ENCODE peak calls at places on chromosomes 3 and 15, in six cellular contexts. One of them, this sample, is unnamed.
A peak's percentile ranks its signal among the peaks of the same experiment; 100 is the strongest.

GRCh38 chr15:68819451-68820204 is 1.1 kb downstream of the ANP32A start:
- DNase-seq in A549: peak; percentile 60
- DNase-seq in K562: no peak
- DNase-seq in endothelial cell of umbilical vein: peak; percentile 59
- DNase-seq in GM12878: no peak
- DNase-seq in HepG2: peak; percentile 24
- DNase-seq in this sample: peak; percentile 66

GRCh38 chr3:17115186-17115585 is 230.4 kb downstream of the PLCL2 start:
- DNase-seq in HepG2: no peak
- DNase-seq in endothelial cell of umbilical vein: no peak
- DNase-seq in K562: no peak
- DNase-seq in GM12878: no peak
- DNase-seq in A549: no peak
- DNase-seq in this sample: no peak

GRCh38 chr3:189548053-189548452 is 83.1 kb upstream of the TP63 start:
- DNase-seq in GM12878: no peak
- DNase-seq in HepG2: no peak
- DNase-seq in endothelial cell of umbilical vein: no peak
- DNase-seq in K562: no peak
- DNase-seq in A549: no peak
- DNase-seq in this sample: no peak

GRCh38 chr3:158057666-158058065 is 48.6 kb downstream of the SHOX2 start:
- DNase-seq in A549: no peak
- DNase-seq in GM12878: no peak
- DNase-seq in K562: no peak
- DNase-seq in HepG2: no peak
- DNase-seq in endothelial cell of umbilical vein: no peak
- DNase-seq in this sample: no peak

GRCh38 chr3:55721716-55722484 is 234.8 kb upstream of the WNT5A start:
- DNase-seq in K562: peak; percentile 8
- DNase-seq in HepG2: no peak
- DNase-seq in GM12878: no peak
- DNase-seq in endothelial cell of umbilical vein: no peak
- DNase-seq in A549: no peak
- DNase-seq in this sample: peak; percentile 1

GRCh38 chr3:124032351-124032880 is 40.5 kb upstream of the ROPN1 start:
- DNase-seq in HepG2: no peak
- DNase-seq in K562: peak; percentile 7
- DNase-seq in A549: peak; percentile 8
- DNase-seq in GM12878: no peak
- DNase-seq in endothelial cell of umbilical vein: no peak
- DNase-seq in this sample: no peak

GRCh38 chr3:27458929-27459328 is 25.3 kb downstream of the SLC4A7 start:
- DNase-seq in endothelial cell of umbilical vein: no peak
- DNase-seq in A549: no peak
- DNase-seq in HepG2: no peak
- DNase-seq in K562: no peak
- DNase-seq in GM12878: no peak
- DNase-seq in this sample: no peak

GRCh38 chr3:3074551-3075257 is 35.5 kb downstream of the IL5RA start:
- DNase-seq in K562: no peak
- DNase-seq in HepG2: no peak
- DNase-seq in GM12878: no peak
- DNase-seq in endothelial cell of umbilical vein: no peak
- DNase-seq in A549: no peak
- DNase-seq in this sample: no peak

GRCh38 chr15:38842991-38843610 is 278.5 kb upstream of the RASGRP1 start:
- DNase-seq in K562: no peak
- DNase-seq in A549: no peak
- DNase-seq in endothelial cell of umbilical vein: peak; percentile 71
- DNase-seq in HepG2: no peak
- DNase-seq in GM12878: no peak
- DNase-seq in this sample: no peak

GRCh38 chr15:38844683-38845195 is 280.1 kb upstream of the RASGRP1 start:
- DNase-seq in HepG2: no peak
- DNase-seq in A549: no peak
- DNase-seq in GM12878: no peak
- DNase-seq in endothelial cell of umbilical vein: no peak
- DNase-seq in K562: no peak
- DNase-seq in this sample: no peak

GRCh38 chr15:38846351-38846750 is 281.7 kb upstream of the RASGRP1 start:
- DNase-seq in GM12878: no peak
- DNase-seq in HepG2: no peak
- DNase-seq in endothelial cell of umbilical vein: no peak
- DNase-seq in K562: no peak
- DNase-seq in A549: no peak
- DNase-seq in this sample: no peak

GRCh38 chr15:38843736-38844590 is 279.3 kb upstream of the RASGRP1 start:
- DNase-seq in K562: no peak
- DNase-seq in A549: no peak
- DNase-seq in endothelial cell of umbilical vein: peak; percentile 95
- DNase-seq in GM12878: no peak
- DNase-seq in HepG2: no peak
- DNase-seq in this sample: no peak
- TF ChIP-seq MYC in K562: no peak
- TF ChIP-seq MYC in A549: no peak
- TF ChIP-seq MYC in endothelial cell of umbilical vein: peak; percentile 75
- TF ChIP-seq MYC in GM12878: no peak
- TF ChIP-seq MYC in HepG2: no peak
- TF ChIP-seq MYC in this sample: no peak

GRCh38 chr3:13245579-13245978 is 172.3 kb upstream of the IQSEC1 start:
- DNase-seq in A549: no peak
- DNase-seq in GM12878: no peak
- DNase-seq in HepG2: peak; percentile 41
- DNase-seq in endothelial cell of umbilical vein: no peak
- DNase-seq in K562: no peak
- DNase-seq in this sample: peak; percentile 75

GRCh38 chr3:13243571-13243970 is 170.3 kb upstream of the IQSEC1 start:
- DNase-seq in HepG2: no peak
- DNase-seq in K562: no peak
- DNase-seq in A549: no peak
- DNase-seq in GM12878: no peak
- DNase-seq in endothelial cell of umbilical vein: no peak
- DNase-seq in this sample: no peak

GRCh38 chr3:13241621-13242363 is 168.6 kb upstream of the IQSEC1 start:
- DNase-seq in HepG2: no peak
- DNase-seq in GM12878: no peak
- DNase-seq in A549: no peak
- DNase-seq in endothelial cell of umbilical vein: no peak
- DNase-seq in K562: no peak
- DNase-seq in this sample: no peak

GRCh38 chr3:13242364-13242737 is 169.1 kb upstream of the IQSEC1 start:
- DNase-seq in A549: no peak
- DNase-seq in GM12878: no peak
- DNase-seq in K562: no peak
- DNase-seq in HepG2: no peak
- DNase-seq in endothelial cell of umbilical vein: no peak
- DNase-seq in this sample: no peak

GRCh38 chr3:13244695-13245449 is 171.6 kb upstream of the IQSEC1 start:
- DNase-seq in A549: no peak
- DNase-seq in HepG2: no peak
- DNase-seq in K562: no peak
- DNase-seq in endothelial cell of umbilical vein: no peak
- DNase-seq in GM12878: no peak
- DNase-seq in this sample: peak; percentile 48
- TF ChIP-seq MYC in A549: no peak
- TF ChIP-seq MYC in HepG2: no peak
- TF ChIP-seq MYC in K562: no peak
- TF ChIP-seq MYC in endothelial cell of umbilical vein: no peak
- TF ChIP-seq MYC in GM12878: no peak
- TF ChIP-seq MYC in this sample: no peak

DNA sequence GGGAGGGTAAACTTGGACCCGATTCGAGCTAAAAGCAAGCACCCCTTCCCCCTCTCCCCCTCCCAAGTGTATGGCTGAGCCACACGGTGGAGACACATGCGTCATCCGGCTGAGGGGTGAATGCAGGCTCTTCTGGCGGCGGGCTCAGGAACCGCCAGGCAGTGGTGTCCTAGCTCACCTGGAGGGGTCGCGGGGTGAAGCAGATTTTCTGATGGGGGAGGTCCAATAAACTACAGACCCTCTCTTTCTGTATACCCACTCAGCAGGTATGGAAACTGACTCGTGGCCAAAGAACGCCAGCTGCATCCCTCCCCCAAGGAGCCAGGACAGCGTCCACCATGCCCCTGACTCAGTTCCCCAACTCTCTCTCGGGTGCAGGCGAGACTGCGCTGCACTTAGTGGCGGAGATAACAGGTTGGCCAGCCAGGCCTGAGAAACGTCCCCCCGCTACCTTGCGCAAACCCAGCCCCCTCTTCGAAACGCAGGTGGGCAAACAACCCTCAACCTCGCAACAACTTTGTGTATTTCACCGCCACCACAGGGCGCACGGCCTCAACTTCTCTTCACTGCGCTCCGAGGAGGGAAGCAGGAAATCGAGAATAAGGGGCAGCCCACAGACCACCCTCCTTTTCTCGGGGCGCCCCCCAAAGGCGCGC is 1.3 kb downstream of the MAGI1 start:
- DNase-seq in HepG2: peak; percentile 68
- DNase-seq in endothelial cell of umbilical vein: peak; percentile 62
- DNase-seq in A549: peak; percentile 62
- DNase-seq in GM12878: no peak
- DNase-seq in K562: no peak
- DNase-seq in this sample: no peak
- TF ChIP-seq MYC in HepG2: no peak
- TF ChIP-seq MYC in endothelial cell of umbilical vein: no peak
- TF ChIP-seq MYC in A549: no peak
- TF ChIP-seq MYC in GM12878: no peak
- TF ChIP-seq MYC in K562: no peak
- TF ChIP-seq MYC in this sample: no peak

GRCh38 chr3:39216176-39216790 is 23.9 kb upstream of the XIRP1 start:
- DNase-seq in A549: no peak
- DNase-seq in GM12878: peak; percentile 68
- DNase-seq in HepG2: no peak
- DNase-seq in K562: no peak
- DNase-seq in endothelial cell of umbilical vein: no peak
- DNase-seq in this sample: peak; percentile 84

GRCh38 chr3:39212665-39213064 is 20.3 kb upstream of the XIRP1 start:
- DNase-seq in endothelial cell of umbilical vein: no peak
- DNase-seq in HepG2: no peak
- DNase-seq in A549: no peak
- DNase-seq in K562: no peak
- DNase-seq in GM12878: no peak
- DNase-seq in this sample: no peak

GRCh38 chr3:39211332-39212130 is 19.1 kb upstream of the XIRP1 start:
- DNase-seq in GM12878: no peak
- DNase-seq in endothelial cell of umbilical vein: no peak
- DNase-seq in A549: no peak
- DNase-seq in HepG2: no peak
- DNase-seq in K562: no peak
- DNase-seq in this sample: no peak

GRCh38 chr3:39210078-39210477 is 17.7 kb upstream of the XIRP1 start:
- DNase-seq in HepG2: no peak
- DNase-seq in GM12878: no peak
- DNase-seq in A549: no peak
- DNase-seq in K562: no peak
- DNase-seq in endothelial cell of umbilical vein: no peak
- DNase-seq in this sample: no peak

GRCh38 chr3:39213613-39214012 is 21.2 kb upstream of the XIRP1 start:
- DNase-seq in HepG2: no peak
- DNase-seq in GM12878: no peak
- DNase-seq in A549: no peak
- DNase-seq in endothelial cell of umbilical vein: no peak
- DNase-seq in K562: no peak
- DNase-seq in this sample: no peak
- TF ChIP-seq MYC in HepG2: no peak
- TF ChIP-seq MYC in GM12878: no peak
- TF ChIP-seq MYC in A549: no peak
- TF ChIP-seq MYC in endothelial cell of umbilical vein: no peak
- TF ChIP-seq MYC in K562: no peak
- TF ChIP-seq MYC in this sample: no peak

DNA sequence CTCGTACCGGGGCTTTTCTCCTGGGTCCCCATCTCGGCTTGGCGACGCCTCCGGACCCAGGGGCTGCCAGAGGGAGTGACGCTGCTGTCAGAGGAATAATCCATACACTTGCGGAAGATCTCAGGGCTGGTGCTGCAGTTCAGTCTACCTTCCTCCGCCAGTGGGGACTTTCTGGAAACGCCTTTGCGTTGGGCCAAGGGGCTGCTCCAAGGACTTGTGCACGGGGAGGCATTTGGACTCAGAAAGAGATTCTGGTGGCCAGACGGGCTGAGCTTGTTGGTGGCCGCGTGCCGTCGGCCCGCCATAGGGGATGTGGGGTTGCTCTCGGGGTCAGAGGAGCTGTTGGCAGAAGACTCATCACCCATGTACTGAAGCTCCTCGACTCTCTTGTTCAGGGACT is 21.8 kb downstream of the LARP6 start:
- DNase-seq in HepG2: no peak
- DNase-seq in K562: no peak
- DNase-seq in A549: no peak
- DNase-seq in GM12878: no peak
- DNase-seq in endothelial cell of umbilical vein: no peak
- DNase-seq in this sample: no peak
- TF ChIP-seq MYC in HepG2: no peak
- TF ChIP-seq MYC in K562: no peak
- TF ChIP-seq MYC in A549: no peak
- TF ChIP-seq MYC in GM12878: no peak
- TF ChIP-seq MYC in endothelial cell of umbilical vein: no peak
- TF ChIP-seq MYC in this sample: no peak